ENCODE peak calls at places on chromosomes 5 and 9, in five cellular contexts. K is right atrium auricular region, E is astrocyte, Z is pancreas, B is HCT116. F is an unnamed sample.

GRCh38 chr9:91803143-91803940 is 146.7 kb downstream of the ROR2 start:
- DNase-seq in B (no peak), Z (no peak), K (no peak), E (peak; percentile 25), F (no peak)

GRCh38 chr9:4301971-4302427 is 2.1 kb upstream of the GLIS3 start:
- DNase-seq in E (peak; percentile 95), B (no peak), Z (peak; percentile 44), K (peak; percentile 82), F (peak; percentile 10)

GRCh38 chr9:98983295-98984268 is 39.9 kb downstream of the COL15A1 start:
- DNase-seq in Z (no peak), B (no peak), K (no peak), E (peak; percentile 90), F (no peak)

GRCh38 chr9:35910613-35911488 is 1.6 kb downstream of the SPAAR start:
- DNase-seq in Z (peak; percentile 30), E (peak; percentile 38), K (no peak), B (peak; percentile 66), F (peak; percentile 80)

GRCh38 chr5:851076-851475 is 290 bp upstream of the ZDHHC11 start:
- DNase-seq in K (no peak), Z (no peak), B (no peak), E (no peak), F (no peak)

GRCh38 chr9:23608456-23608855 is 217.6 kb downstream of the ELAVL2 start:
- DNase-seq in E (no peak), K (no peak), Z (no peak), B (no peak), F (no peak)

GRCh38 chr9:137280478-137281344 is 3.2 kb downstream of the TOR4A start:
- DNase-seq in K (no peak), Z (no peak), E (no peak), B (no peak), F (no peak)

GRCh38 chr5:140175367-140176027 is 509 bp downstream of the CYSTM1 start:
- DNase-seq in Z (peak; percentile 79), E (peak; percentile 42), B (no peak), K (peak; percentile 88), F (peak; percentile 83)

GRCh38 chr9:73583590-73583989 is 431.9 kb downstream of the ANXA1 start:
- DNase-seq in K (no peak), Z (no peak), B (no peak), E (peak; percentile 75), F (no peak)

GRCh38 chr5:140594169-140594568 is 29.5 kb downstream of the SLC35A4 start:
- DNase-seq in E (no peak), B (no peak), Z (no peak), K (no peak), F (no peak)

GRCh38 chr9:2502760-2503159 is 118.8 kb upstream of the VLDLR start:
- DNase-seq in B (no peak), K (no peak), Z (no peak), E (peak; percentile 54), F (no peak)

GRCh38 chr5:169095410-169095772 is 205.5 kb downstream of the SLIT3 start:
- DNase-seq in B (no peak), E (no peak), K (no peak), Z (no peak), F (no peak)

GRCh38 chr5:14218897-14219573 is 75.9 kb downstream of the TRIO start:
- DNase-seq in B (no peak), E (no peak), K (no peak), Z (no peak), F (no peak)

GRCh38 chr5:83126501-83126900 is 49.2 kb downstream of the XRCC4 start:
- DNase-seq in B (no peak), Z (no peak), E (no peak), K (no peak), F (no peak)

GRCh38 chr5:81400375-81400774 is 6.4 kb upstream of the ACOT12 start:
- DNase-seq in B (no peak), K (no peak), E (no peak), Z (no peak), F (no peak)

GRCh38 chr5:78514427-78515345 is 133.9 kb downstream of the LHFPL2 start:
- DNase-seq in Z (no peak), E (no peak), B (no peak), K (no peak), F (peak; percentile 35)

GRCh38 chr5:30765227-30765626 is 428.3 kb upstream of the CDH6 start:
- DNase-seq in Z (no peak), K (no peak), E (peak; percentile 73), B (no peak), F (no peak)

GRCh38 chr9:89427621-89428221 is 70.2 kb downstream of the SEMA4D start:
- DNase-seq in B (no peak), Z (no peak), K (no peak), E (no peak), F (no peak)

GRCh38 chr9:6214451-6214850 is 1.2 kb upstream of the IL33 start:
- DNase-seq in B (no peak), Z (no peak), K (no peak), E (peak; percentile 80), F (no peak)

GRCh38 chr9:129484325-129485000 is 136.4 kb downstream of the C9orf50 start:
- DNase-seq in Z (no peak), K (no peak), B (no peak), E (no peak), F (no peak)

GRCh38 chr5:65247594-65247993 is 234.1 kb downstream of the ADAMTS6 start:
- DNase-seq in B (no peak), K (no peak), Z (no peak), E (no peak), F (no peak)

GRCh38 chr9:112198646-112199045 is 23.5 kb upstream of the SUSD1 start:
- DNase-seq in B (no peak), E (no peak), Z (no peak), K (no peak), F (peak; percentile 29)

GRCh38 chr9:69809304-69809863 is 11.2 kb upstream of the CFAP95 start:
- DNase-seq in E (no peak), K (no peak), Z (no peak), B (peak; percentile 7), F (no peak)

GRCh38 chr5:1673042-1673674 is 126.5 kb downstream of the MRPL36 start:
- DNase-seq in E (no peak), K (peak; percentile 55), B (no peak), Z (no peak), F (no peak)

GRCh38 chr5:157306092-157306491 is 40.2 kb downstream of the CYFIP2 start:
- DNase-seq in Z (no peak), B (no peak), K (no peak), E (no peak), F (no peak)

GRCh38 chr9:131397100-131397790 is 3.4 kb downstream of the PRRC2B start:
- DNase-seq in B (no peak), K (no peak), E (peak; percentile 65), Z (no peak), F (no peak)

GRCh38 chr5:19859020-19859419 is 129.0 kb downstream of the CDH18 start:
- DNase-seq in B (no peak), Z (no peak), E (no peak), K (no peak), F (no peak)

GRCh38 chr5:126274396-126274795 is 148.8 kb upstream of the GRAMD2B start:
- DNase-seq in B (no peak), Z (no peak), E (no peak), K (no peak), F (no peak)

GRCh38 chr9:135242406-135242805 is 154.9 kb downstream of the OLFM1 start:
- DNase-seq in B (no peak), K (no peak), E (no peak), Z (no peak), F (no peak)

GRCh38 chr5:151236888-151237287 is 13.0 kb upstream of the CCDC69 start:
- DNase-seq in E (no peak), Z (no peak), K (no peak), B (no peak), F (no peak)
- H3K4me1 ChIP-seq in E (no peaks in the 10 kb centered on the region), Z (peaks cover 6% of the 10 kb centered on the region), K (no peaks in the 10 kb centered on the region), B (peaks cover 9% of the 10 kb centered on the region), F (peaks cover 11% of the 10 kb centered on the region)

GRCh38 chr5:178323961-178324360 is 91.4 kb upstream of the PHYKPL start:
- DNase-seq in K (no peak), B (no peak), Z (no peak), E (no peak), F (no peak)

GRCh38 chr5:178324481-178325310 is 92.1 kb upstream of the PHYKPL start:
- DNase-seq in Z (no peak), K (no peak), B (no peak), E (no peak), F (no peak)

GRCh38 chr5:178323541-178323865 is 90.9 kb upstream of the PHYKPL start:
- DNase-seq in Z (no peak), B (no peak), K (no peak), E (no peak), F (no peak)

GRCh38 chr5:178325311-178326053 is 92.9 kb upstream of the PHYKPL start:
- DNase-seq in K (no peak), Z (no peak), B (no peak), E (no peak), F (no peak)

GRCh38 chr5:178322736-178323540 is 90.3 kb upstream of the PHYKPL start:
- DNase-seq in Z (no peak), K (no peak), E (no peak), B (no peak), F (no peak)
- H3K4me1 ChIP-seq in Z (no peaks in the 10 kb centered on the region), K (no peaks in the 10 kb centered on the region), E (no peaks in the 10 kb centered on the region), B (no peaks in the 10 kb centered on the region), F (no peaks in the 10 kb centered on the region)

GRCh38 chr9:38039907-38040682 is 28.9 kb downstream of the SHB start:
- DNase-seq in B (no peak), E (no peak), K (no peak), Z (no peak), F (no peak)
- H3K4me1 ChIP-seq in B (peaks cover 95% of the 10 kb centered on the region), E (peaks cover 51% of the 10 kb centered on the region), K (no peaks in the 10 kb centered on the region), Z (peaks cover 6% of the 10 kb centered on the region), F (peaks cover 38% of the 10 kb centered on the region)

GRCh38 chr5:98784411-98784810 is 10.9 kb downstream of the RGMB start:
- DNase-seq in B (no peak), K (no peak), Z (no peak), E (no peak), F (no peak)

GRCh38 chr5:98785244-98785643 is 11.8 kb downstream of the RGMB start:
- DNase-seq in Z (no peak), K (no peak), B (no peak), E (no peak), F (no peak)

GRCh38 chr5:98781964-98782363 is 8.5 kb downstream of the RGMB start:
- DNase-seq in Z (no peak), B (no peak), E (no peak), K (no peak), F (no peak)

GRCh38 chr5:98781520-98781919 is 8.1 kb downstream of the RGMB start:
- DNase-seq in B (no peak), Z (no peak), E (no peak), K (no peak), F (no peak)

GRCh38 chr5:98783051-98783649 is 9.7 kb downstream of the RGMB start:
- DNase-seq in K (no peak), E (no peak), B (no peak), Z (no peak), F (no peak)
- H3K4me1 ChIP-seq in K (no peaks in the 10 kb centered on the region), E (peaks cover 6% of the 10 kb centered on the region), B (no peaks in the 10 kb centered on the region), Z (peaks cover 39% of the 10 kb centered on the region), F (peaks cover 97% of the 10 kb centered on the region)

F was measured in transverse colon.